ENCODE peak calls at places on chromosome 22, in four cellular contexts. A is fibroblast of lung, B is WERI-Rb-1, O is gastrocnemius medialis. M is an unnamed sample.

GRCh38 chr22:17647996-17648395 is 9.4 kb downstream of the BCL2L13 start:
- DNase-seq in O (no peak), A (no peak), B (no peak), M (no peak)

GRCh38 chr22:42978453-42979103 is 36.4 kb downstream of the PACSIN2 start:
- DNase-seq in O (no peak), A (no peak), B (no peak), M (no peak)

GRCh38 chr22:39967996-39968968 is 8.1 kb downstream of the TMA7B start:
- DNase-seq in A (no peak), B (no peak), O (no peak), M (no peak)

GRCh38 chr22:20316844-20317401 is 2.9 kb downstream of the DGCR6L start:
- DNase-seq in A (no peak), B (no peak), O (no peak), M (no peak)

GRCh38 chr22:18996376-18996900 is 60.3 kb upstream of the PRODH start:
- DNase-seq in O (no peak), A (no peak), B (no peak), M (no peak)

GRCh38 chr22:41875531-41876242 is 39.2 kb downstream of the SHISA8 start:
- DNase-seq in O (no peak), B (no peak), A (no peak), M (no peak)

GRCh38 chr22:40817737-40818136 is 1.4 kb downstream of the SLC25A17 start:
- DNase-seq in O (no peak), A (no peak), B (no peak), M (no peak)

GRCh38 chr22:29154364-29155048 is 51.2 kb upstream of the EMID1 start:
- DNase-seq in A (peak; percentile 64), O (peak; percentile 46), B (peak; percentile 86), M (peak; percentile 25)

GRCh38 chr22:37088750-37089408 is 20.6 kb downstream of the TMPRSS6 start:
- DNase-seq in B (no peak), A (no peak), O (no peak), M (no peak)

GRCh38 chr22:19287889-19288288 is 3.6 kb downstream of the CLTCL1 start:
- DNase-seq in O (peak; percentile 56), B (no peak), A (peak; percentile 75), M (no peak)

GRCh38 chr22:17846326-17846992 is 72.2 kb upstream of the BID start:
- DNase-seq in A (peak; percentile 10), O (no peak), B (no peak), M (no peak)

GRCh38 chr22:17773606-17774205 is 563 bp downstream of the BID start:
- DNase-seq in A (no peak), O (no peak), B (peak; percentile 74), M (no peak)

GRCh38 chr22:17390087-17390486 is 20.8 kb downstream of the CECR2 start:
- DNase-seq in B (no peak), O (no peak), A (no peak), M (no peak)

GRCh38 chr22:32567544-32567943 is 92.9 kb downstream of the FBXO7 start:
- DNase-seq in A (no peak), B (peak; percentile 13), O (no peak), M (no peak)

GRCh38 chr22:48249721-48250268 is 1487.3 kb downstream of the TBC1D22A start:
- DNase-seq in O (no peak), B (no peak), A (no peak), M (no peak)

GRCh38 chr22:19722915-19723164 is 499 bp upstream of the GP1BB start:
- DNase-seq in B (no peak), A (no peak), O (no peak), M (no peak)

GRCh38 chr22:50548046-50548912 is 2.6 kb downstream of the KLHDC7B start:
- DNase-seq in O (no peak), A (no peak), B (no peak), M (no peak)

GRCh38 chr22:43945632-43946390 is 9.4 kb upstream of the SAMM50 start:
- DNase-seq in B (peak; percentile 80), O (no peak), A (peak; percentile 58), M (no peak)

GRCh38 chr22:29129644-29130201 is 56.9 kb downstream of the KREMEN1 start:
- DNase-seq in B (no peak), O (no peak), A (no peak), M (no peak)

GRCh38 chr22:24485608-24486007 is 9.5 kb upstream of the UPB1 start:
- DNase-seq in O (no peak), A (no peak), B (no peak), M (no peak)

GRCh38 chr22:40877488-40877887 is 15.6 kb upstream of the DNAJB7 start:
- DNase-seq in A (no peak), B (no peak), O (no peak), M (no peak)

GRCh38 chr22:43426816-43427215 is 15.0 kb downstream of the MPPED1 start:
- DNase-seq in B (no peak), A (no peak), O (no peak), M (no peak)

GRCh38 chr22:24553597-24554315 is 1.2 kb downstream of the GUCD1 start:
- DNase-seq in B (no peak), A (no peak), O (peak; percentile 64), M (no peak)

GRCh38 chr22:35637943-35638342 is 10.3 kb upstream of the APOL6 start:
- DNase-seq in A (peak; percentile 34), O (no peak), B (no peak), M (no peak)

GRCh38 chr22:37486224-37486845 is at the start of gene MFNG:
- DNase-seq in A (peak; percentile 17), B (peak; percentile 85), O (peak; percentile 45), M (no peak)

DNA sequence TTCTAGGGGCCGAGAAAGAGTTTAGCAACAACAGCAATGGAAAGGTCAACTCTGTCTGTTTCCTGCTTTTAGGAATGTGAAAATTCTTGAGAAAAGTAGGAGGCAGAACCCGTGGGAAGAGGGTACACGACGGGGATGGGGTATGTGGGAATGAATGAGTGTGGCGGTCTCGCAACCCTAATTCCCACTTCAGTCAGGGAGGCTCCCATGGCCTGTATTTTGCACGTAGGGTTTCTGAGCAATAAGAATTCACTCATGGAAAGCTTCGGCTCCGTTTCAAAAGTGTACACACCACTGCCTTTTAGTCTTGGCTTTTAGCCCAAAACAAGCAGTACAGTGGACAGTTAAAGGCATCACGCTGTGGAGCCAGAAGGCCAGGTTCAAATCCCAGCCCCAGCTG is 116.7 kb downstream of the MN1 start:
- DNase-seq in O (no peak), A (no peak), B (no peak), M (no peak)
- TF ChIP-seq CTCF in O (no peak), A (no peak), B (no peak), M (no peak)

GRCh38 chr22:45446216-45446615 is 32.7 kb downstream of the RIBC2 start:
- DNase-seq in A (peak; percentile 38), B (no peak), O (no peak), M (no peak)
- H3K36me3 ChIP-seq in A (no peaks in the 10 kb centered on the region), B (no peaks in the 10 kb centered on the region), O (no peaks in the 10 kb centered on the region), M (no peaks in the 10 kb centered on the region)

GRCh38 chr22:27387561-27387960 is 414.0 kb downstream of the MN1 start:
- DNase-seq in O (no peak), B (no peak), A (no peak), M (no peak)
- H3K27ac ChIP-seq in O (no peak overlapping the region), B (no peak overlapping the region), A (no peak overlapping the region), M (no peak overlapping the region)

GRCh38 chr22:49429066-49429465 is 398.6 kb downstream of the BRD1 start:
- DNase-seq in B (no peak), O (no peak), A (no peak), M (no peak)

GRCh38 chr22:49433717-49434611 is 393.7 kb downstream of the BRD1 start:
- DNase-seq in B (no peak), O (no peak), A (no peak), M (no peak)

GRCh38 chr22:49432211-49432905 is 395.3 kb downstream of the BRD1 start:
- DNase-seq in B (no peak), A (no peak), O (no peak), M (no peak)

GRCh38 chr22:49433044-49433443 is 394.6 kb downstream of the BRD1 start:
- DNase-seq in O (no peak), B (no peak), A (no peak), M (no peak)

DNA sequence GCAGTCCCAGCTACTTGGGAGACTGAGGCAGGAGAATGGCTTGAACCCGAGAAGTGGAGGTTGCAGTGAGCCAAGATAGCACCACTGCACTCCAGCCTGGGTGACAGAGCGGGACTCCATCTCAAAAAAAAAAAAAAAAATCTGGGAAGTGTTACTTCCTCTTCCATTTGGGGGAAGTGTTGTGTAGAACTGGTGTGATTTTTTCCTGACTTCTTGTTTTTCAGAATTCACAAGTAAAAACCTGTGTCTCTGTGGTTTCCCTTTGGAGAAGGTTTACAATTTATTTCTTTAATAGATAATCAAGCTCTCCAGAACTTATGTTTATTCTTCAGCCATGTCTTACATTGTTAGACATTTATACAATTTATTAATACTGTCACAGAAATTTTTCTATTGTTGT is 396.1 kb downstream of the BRD1 start:
- DNase-seq in A (no peak), O (no peak), B (no peak), M (no peak)
- TF ChIP-seq CTCF in A (no peak), O (no peak), B (no peak), M (no peak)

DNA sequence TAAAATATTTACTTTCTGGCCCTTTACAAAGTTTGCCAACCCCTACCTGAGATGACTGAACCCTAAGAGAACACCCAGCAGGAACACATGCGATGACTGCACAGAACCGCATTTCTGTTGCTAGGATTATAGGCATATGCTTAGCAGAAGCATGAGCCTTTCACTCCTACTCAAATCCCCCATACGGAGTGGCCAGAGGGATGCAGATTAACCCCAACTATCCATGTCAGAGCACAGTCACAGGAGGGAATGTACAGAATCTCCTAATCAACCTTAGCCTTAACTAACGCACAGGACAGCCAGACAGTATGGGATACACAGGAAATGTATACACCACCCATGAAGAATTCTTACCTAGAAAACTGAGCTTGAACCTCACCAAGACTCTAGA is 6.2 kb downstream of the HPS4 start:
- DNase-seq in O (no peak), A (no peak), B (peak; percentile 74), M (no peak)
- H3K36me3 ChIP-seq in O (no peaks in the 10 kb centered on the region), A (peaks cover 4% of the 10 kb centered on the region), B (peaks cover 34% of the 10 kb centered on the region), M (peaks cover 10% of the 10 kb centered on the region)

GRCh38 chr22:30270841-30271240 is 4.2 kb upstream of the OSM start:
- DNase-seq in B (no peak), O (peak; percentile 41), A (peak; percentile 79), M (no peak)
- H3K27ac ChIP-seq in B (no peak overlapping the region), O (no peak overlapping the region), A (no peak overlapping the region), M (no peak overlapping the region)

GRCh38 chr22:47154621-47155081 is 392.2 kb downstream of the TBC1D22A start:
- DNase-seq in A (peak; percentile 73), B (no peak), O (no peak), M (no peak)
- TF ChIP-seq CTCF in A (peak; percentile 7), B (no peak), O (no peak), M (no peak)

GRCh38 chr22:38735465-38736256 is 20.1 kb downstream of the SUN2 start:
- DNase-seq in B (no peak), O (no peak), A (no peak), M (no peak)
- H3K36me3 ChIP-seq in B (peaks cover 98% of the 10 kb centered on the region), O (peaks cover 8% of the 10 kb centered on the region), A (peaks cover 49% of the 10 kb centered on the region), M (peaks cover 80% of the 10 kb centered on the region)

GRCh38 chr22:21592422-21592821 is 24.9 kb downstream of the UBE2L3 start:
- DNase-seq in O (no peak), B (no peak), A (no peak), M (no peak)

GRCh38 chr22:21591695-21592094 is 24.2 kb downstream of the UBE2L3 start:
- DNase-seq in B (no peak), O (peak; percentile 10), A (no peak), M (peak; percentile 18)

GRCh38 chr22:21589415-21589814 is 21.9 kb downstream of the UBE2L3 start:
- DNase-seq in B (no peak), O (no peak), A (no peak), M (no peak)

GRCh38 chr22:21593406-21594232 is 26.1 kb downstream of the UBE2L3 start:
- DNase-seq in A (no peak), O (no peak), B (peak; percentile 46), M (no peak)

GRCh38 chr22:21590809-21591641 is 23.5 kb downstream of the UBE2L3 start:
- DNase-seq in B (no peak), A (no peak), O (no peak), M (no peak)
- H3K27ac ChIP-seq in B (no peak overlapping the region), A (no peak overlapping the region), O (no peak overlapping the region), M (peak overlapping the region; percentile 55)